ENCODE peak calls at places on chromosomes 4 and X, in eight cellular contexts. E is transverse colon, A is Calu3, K is fibroblast of mammary gland, F is HepG2, Q is breast epithelium, T is lower leg skin, G is WTC11. I is an unnamed sample.

GRCh38 chrX:40154853-40155616 is 57.3 kb upstream of the BCOR start:
- DNase-seq in A (no peak), T (peak), E (peak), Q (no peak), K (peak), F (peak), G (peak), I (peak)

GRCh38 chrX:119685225-119686066 is 7.5 kb downstream of the SEPTIN6 start:
- DNase-seq in K (peak), E (no peak), T (no peak), G (no peak), Q (no peak), F (no peak), A (no peak), I (no peak)

GRCh38 chrX:123263246-123263757 is 79.2 kb downstream of the GRIA3 start:
- DNase-seq in Q (no peak), T (no peak), E (no peak), F (no peak), G (no peak), A (no peak), K (no peak), I (no peak)

GRCh38 chrX:133676344-133677122 is 261.2 kb upstream of the GPC4 start:
- DNase-seq in G (no peak), A (peak), T (no peak), Q (no peak), E (peak), K (no peak), F (peak), I (no peak)

GRCh38 chr4:130486186-130486585 is 1390.2 kb downstream of the C4orf33 start:
- DNase-seq in E (no peak), K (peak), Q (no peak), A (no peak), G (no peak), T (no peak), F (no peak), I (no peak)

GRCh38 chr4:74237425-74237966 is 70.8 kb upstream of the EPGN start:
- DNase-seq in F (no peak), G (no peak), Q (no peak), A (no peak), E (no peak), K (no peak), T (no peak), I (no peak)

GRCh38 chr4:6221296-6221850 is 21.0 kb upstream of the JAKMIP1 start:
- DNase-seq in A (no peak), E (no peak), G (no peak), Q (peak), F (no peak), T (no peak), K (no peak), I (no peak)

GRCh38 chrX:51766546-51766945 is 23.3 kb downstream of the GSPT2 start:
- DNase-seq in A (no peak), Q (no peak), K (no peak), E (no peak), T (no peak), G (no peak), F (no peak), I (no peak)

GRCh38 chrX:154401918-154402621 is 3.9 kb downstream of the RPL10 start:
- DNase-seq in Q (no peak), T (no peak), K (no peak), A (no peak), E (no peak), F (no peak), G (no peak), I (no peak)

GRCh38 chrX:107729558-107730297 is 45.9 kb downstream of the TSC22D3 start:
- DNase-seq in K (no peak), G (peak), E (no peak), F (no peak), T (no peak), Q (no peak), A (peak), I (no peak)

GRCh38 chr4:173913496-173913895 is 370.0 kb downstream of the FBXO8 start:
- DNase-seq in A (no peak), E (no peak), K (no peak), T (no peak), F (no peak), G (no peak), Q (no peak), I (no peak)

GRCh38 chr4:111628437-111628836 is 516.8 kb upstream of the FAM241A start:
- DNase-seq in Q (no peak), A (no peak), G (peak), F (no peak), T (no peak), K (no peak), E (no peak), I (no peak)

GRCh38 chr4:185839204-185839712 is 27.3 kb upstream of the SORBS2 start:
- DNase-seq in G (peak), T (peak), K (peak), Q (no peak), A (peak), E (peak), F (no peak), I (peak)

DNA sequence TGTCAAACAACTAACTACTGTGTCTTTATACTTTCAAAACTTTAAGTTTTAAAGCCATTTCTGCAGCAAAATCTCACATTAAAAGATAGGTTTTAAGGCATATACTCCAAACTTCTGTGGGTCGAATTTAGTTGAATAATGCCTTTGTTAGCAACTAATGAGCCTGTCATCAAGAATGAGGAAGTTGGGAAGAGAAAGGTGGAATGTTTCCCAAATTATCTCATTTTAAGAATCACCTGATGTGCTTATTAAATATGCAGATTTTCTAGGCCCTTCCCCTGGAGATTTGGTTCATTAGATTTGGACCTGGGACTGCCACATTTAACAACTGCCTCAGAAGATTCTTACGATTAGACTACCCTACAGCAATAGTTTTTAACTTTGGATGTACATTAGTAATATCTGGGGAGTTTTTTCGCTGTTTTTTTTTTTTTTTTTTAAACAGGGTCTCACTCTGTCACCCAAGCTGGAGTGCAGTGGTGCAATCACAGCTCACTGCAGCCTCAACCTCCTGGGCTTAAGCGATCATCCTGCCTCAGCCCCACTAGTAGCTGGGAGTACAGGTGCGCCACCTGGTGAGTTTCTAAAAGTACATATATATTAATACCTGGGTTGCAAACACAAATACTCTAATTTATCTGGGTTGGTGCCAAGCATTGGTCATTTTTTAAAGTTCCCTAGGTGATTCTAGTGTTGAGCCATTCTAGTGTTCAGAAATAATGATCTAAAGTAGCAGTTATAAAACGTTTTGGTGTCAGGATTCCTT is 16.1 kb upstream of the TASL start:
- DNase-seq in E (peak), A (peak), T (no peak), K (no peak), G (peak), Q (no peak), F (peak), I (no peak)
- TF ChIP-seq CTCF in E (no peak), A (peak), T (no peak), K (no peak), G (no peak), Q (no peak), F (peak), I (no peak)

GRCh38 chr4:181261279-181261678 is 981.9 kb upstream of the TENM3 start:
- DNase-seq in T (no peak), Q (no peak), G (no peak), A (peak), F (no peak), K (peak), E (no peak), I (no peak)
- TF ChIP-seq CTCF in T (no peak), Q (no peak), G (no peak), A (no peak), F (no peak), K (peak), E (no peak), I (no peak)

DNA sequence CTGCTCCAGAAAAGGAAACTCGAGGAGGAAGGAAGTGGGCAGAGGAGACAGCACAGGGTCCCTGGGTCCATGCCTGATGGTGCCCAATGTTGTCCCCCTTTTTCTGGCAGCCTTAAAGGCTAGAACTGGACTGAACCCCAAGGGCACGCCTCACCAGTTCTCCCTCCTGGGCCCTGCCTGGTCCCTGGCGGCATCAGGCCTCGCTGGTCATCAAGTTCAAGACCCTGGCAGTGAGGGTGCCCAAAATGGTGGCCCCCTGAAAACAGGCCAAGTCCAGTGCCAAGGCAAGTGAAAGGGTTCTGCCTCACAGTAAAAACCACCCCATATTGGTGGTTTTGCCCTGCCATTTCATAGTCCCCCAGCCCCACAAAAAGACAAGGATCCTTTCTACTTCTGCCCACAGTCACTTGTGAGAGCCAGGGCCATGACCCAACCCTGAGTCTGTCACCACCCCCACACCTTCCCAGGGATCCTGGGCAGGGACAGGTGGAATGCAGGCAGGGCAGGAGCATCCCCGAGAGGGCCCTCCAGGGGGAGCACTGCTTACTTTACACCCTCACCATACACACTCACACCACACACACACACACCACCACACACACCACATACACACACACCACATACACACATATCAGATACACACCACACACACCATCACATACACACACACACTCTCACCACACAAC is 107.6 kb downstream of the DCTD start:
- DNase-seq in A (no peak), K (no peak), F (peak), G (peak), Q (no peak), T (no peak), E (no peak), I (no peak)
- TF ChIP-seq CTCF in A (no peak), K (no peak), F (peak), G (peak), Q (no peak), T (no peak), E (no peak), I (no peak)

GRCh38 chrX:106401965-106402559 is 209.7 kb upstream of the RADX start:
- DNase-seq in Q (no peak), K (no peak), A (no peak), F (no peak), G (no peak), T (no peak), E (peak), I (no peak)

DNA sequence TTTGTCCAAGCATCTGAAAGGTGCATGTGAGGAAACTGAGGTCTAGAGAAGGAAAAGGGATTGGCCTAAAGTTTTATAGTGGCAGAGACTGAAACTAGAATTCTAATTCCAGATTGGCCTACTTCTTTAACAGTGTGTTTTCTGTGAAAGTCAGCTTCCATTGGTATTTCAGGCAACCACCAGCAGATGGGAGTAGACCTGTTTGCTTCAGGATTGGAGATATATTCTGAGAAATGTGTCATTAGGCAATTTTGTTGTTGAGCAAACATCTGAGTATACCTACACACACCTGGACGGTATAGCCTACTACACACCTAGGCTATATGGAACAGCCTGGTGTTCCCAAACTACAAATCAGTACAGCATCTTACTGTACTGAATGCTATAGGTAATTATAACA is 207.3 kb upstream of the RADX start:
- DNase-seq in Q (no peak), G (peak), F (no peak), A (peak), E (no peak), T (no peak), K (no peak), I (no peak)
- TF ChIP-seq CTCF in Q (no peak), G (no peak), F (peak), A (no peak), E (no peak), T (no peak), K (peak), I (no peak)

DNA sequence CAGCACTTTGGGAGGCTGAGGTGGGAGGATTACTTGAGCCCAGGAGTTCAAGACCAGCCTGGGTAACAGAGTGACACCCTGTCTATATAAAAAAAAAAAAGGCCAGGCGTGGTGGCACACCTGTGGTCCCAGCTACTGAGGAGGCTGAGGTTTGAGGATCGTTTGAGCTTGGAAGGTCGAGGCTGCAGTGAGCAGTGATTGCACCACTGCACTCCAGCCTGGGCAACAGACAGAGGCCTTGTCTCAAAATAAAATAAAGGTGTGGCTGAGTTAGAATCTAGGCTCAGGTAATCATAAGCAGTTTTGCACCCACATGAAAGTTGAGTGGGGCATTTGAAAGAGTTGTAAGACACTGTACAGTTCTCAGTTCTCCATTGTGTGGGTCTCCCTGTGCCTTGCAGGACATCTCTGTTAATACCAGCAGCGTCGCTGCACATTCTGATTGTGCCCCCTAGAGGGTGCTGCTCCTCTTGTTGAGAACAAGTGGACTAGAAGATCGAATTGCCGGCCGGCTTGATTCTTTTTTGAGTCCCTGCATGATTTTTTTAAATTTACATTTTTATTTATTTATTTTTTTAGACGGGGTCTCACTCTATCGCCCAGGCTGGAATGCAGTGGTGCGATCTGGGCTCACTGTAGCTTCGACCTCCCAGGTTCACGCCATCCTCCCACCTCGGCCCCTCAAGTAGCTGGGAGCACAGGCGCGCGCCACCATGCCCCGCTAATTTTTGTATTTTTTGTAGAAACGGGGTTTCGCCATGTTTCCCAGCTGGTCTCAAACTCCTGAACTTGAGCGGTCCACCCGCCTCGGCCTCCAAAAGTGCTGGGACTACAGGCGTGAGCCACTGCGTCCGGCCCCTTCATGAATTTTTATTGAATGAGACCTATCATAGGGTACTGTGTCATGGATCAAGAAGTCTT is 73.6 kb upstream of the RBMX start:
- DNase-seq in F (peak), G (peak), K (peak), A (peak), E (peak), T (peak), Q (peak), I (peak)
- TF ChIP-seq CTCF in F (peak), G (peak), K (peak), A (peak), E (peak), T (no peak), Q (peak), I (peak)

I was measured in glutamatergic neuron.